ENCODE peak calls at places on chromosomes 3 and 15, in ten cellular contexts. H, B, E, F, D, G, T, C, A and Q are unnamed samples.

GRCh38 chr3:152174876-152175575 is 93.7 kb upstream of the MBNL1 start:
- DNase-seq in C (no peak), D (no peak), H (no peak), F (no peak), G (no peak), T (no peak), E (no peak), B (no peak), A (no peak), Q (no peak)

GRCh38 chr15:76938752-76939151 is 7.2 kb downstream of the RCN2 start:
- DNase-seq in E (no peak), B (no peak), D (no peak), C (no peak), F (no peak), T (no peak), A (no peak), H (no peak), G (no peak), Q (no peak)

GRCh38 chr15:76347507-76348055 is 11.0 kb downstream of the ISL2 start:
- DNase-seq in B (no peak), T (no peak), H (no peak), G (no peak), C (peak; percentile 57), A (no peak), E (no peak), D (no peak), F (peak; percentile 82), Q (no peak)

GRCh38 chr3:106168941-106169340 is 300.1 kb upstream of the CBLB start:
- DNase-seq in D (no peak), C (no peak), B (no peak), H (no peak), G (no peak), F (no peak), A (no peak), E (no peak), T (no peak), Q (no peak)

GRCh38 chr3:150223090-150223489 is 185.0 kb upstream of the TSC22D2 start:
- DNase-seq in H (no peak), E (no peak), B (no peak), A (no peak), T (no peak), G (no peak), C (no peak), D (no peak), F (no peak), Q (no peak)

GRCh38 chr15:65087411-65087810 is 10.9 kb downstream of the KBTBD13 start:
- DNase-seq in F (no peak), C (no peak), G (no peak), B (no peak), H (no peak), D (no peak), T (no peak), A (no peak), E (no peak), Q (no peak)

GRCh38 chr3:115148142-115148790 is 1.2 kb upstream of the ZBTB20 start:
- DNase-seq in T (no peak), E (peak; percentile 11), H (no peak), A (no peak), C (no peak), D (no peak), G (no peak), B (no peak), F (no peak), Q (no peak)

GRCh38 chr3:135337176-135337575 is 542.1 kb downstream of the EPHB1 start:
- DNase-seq in A (no peak), T (no peak), D (no peak), F (no peak), B (no peak), C (no peak), H (no peak), G (no peak), E (no peak), Q (no peak)

GRCh38 chr3:29239377-29239776 is 41.5 kb upstream of the RBMS3 start:
- DNase-seq in G (no peak), D (no peak), F (no peak), A (no peak), C (no peak), E (peak; percentile 28), T (peak; percentile 43), B (no peak), H (no peak), Q (no peak)

GRCh38 chr3:179526989-179527391 is 35.7 kb upstream of the ACTL6A start:
- DNase-seq in C (peak; percentile 12), D (peak; percentile 18), H (no peak), B (no peak), G (no peak), E (peak; percentile 80), F (no peak), T (peak; percentile 85), A (no peak), Q (no peak)

GRCh38 chr15:41836713-41837454 is 1.8 kb upstream of the PLA2G4B start:
- DNase-seq in A (no peak), T (no peak), D (no peak), F (no peak), B (no peak), C (no peak), H (no peak), E (no peak), G (no peak), Q (no peak)

GRCh38 chr3:71048948-71049347 is 534.6 kb downstream of the FOXP1 start:
- DNase-seq in G (no peak), C (no peak), B (no peak), T (no peak), A (no peak), F (peak; percentile 30), H (peak; percentile 38), E (peak; percentile 81), D (no peak), Q (no peak)

GRCh38 chr3:172402090-172402489 is 46.2 kb downstream of the GHSR start:
- DNase-seq in B (no peak), A (no peak), D (no peak), T (no peak), F (no peak), G (no peak), E (no peak), C (no peak), H (no peak), Q (no peak)

GRCh38 chr15:92631721-92632120 is 23.9 kb downstream of the FAM174B start:
- DNase-seq in E (no peak), A (no peak), H (no peak), B (no peak), C (no peak), F (no peak), G (no peak), D (no peak), T (no peak), Q (no peak)

GRCh38 chr3:100765437-100765975 is 56.2 kb downstream of the TFG start:
- DNase-seq in E (no peak), C (no peak), A (no peak), T (no peak), G (no peak), D (no peak), B (no peak), H (no peak), F (no peak), Q (no peak)

GRCh38 chr15:57969355-57969754 is 96.2 kb downstream of the ALDH1A2 start:
- DNase-seq in H (no peak), F (no peak), E (peak; percentile 34), B (no peak), D (no peak), G (no peak), A (no peak), C (no peak), T (peak; percentile 36), Q (no peak)

GRCh38 chr15:39191871-39192281 is 389.0 kb upstream of the THBS1 start:
- DNase-seq in H (no peak), T (peak; percentile 80), G (no peak), E (no peak), D (no peak), B (no peak), A (no peak), F (no peak), C (peak; percentile 57), Q (no peak)

GRCh38 chr15:42285042-42285441 is 11.8 kb upstream of the TMEM87A start:
- DNase-seq in C (no peak), G (no peak), D (no peak), F (no peak), B (no peak), E (no peak), A (no peak), H (no peak), T (peak; percentile 26), Q (no peak)

GRCh38 chr15:64045774-64046346 is 425 bp downstream of the DAPK2 start:
- DNase-seq in C (no peak), H (no peak), B (peak; percentile 27), E (peak; percentile 17), G (peak; percentile 62), T (no peak), A (no peak), D (peak; percentile 8), F (no peak), Q (no peak)

GRCh38 chr3:61865466-61865865 is 304.1 kb downstream of the PTPRG start:
- DNase-seq in F (no peak), H (no peak), B (no peak), C (no peak), G (no peak), A (no peak), E (no peak), T (no peak), D (no peak), Q (no peak)